ENCODE peak calls at places on chromosomes 7 and 10, in four cellular contexts. One of them, this sample, is unnamed.

GRCh38 chr10:11668847-11669610 is 57.6 kb upstream of the USP6NL start:
- DNase-seq in NAMALWA: peak
- DNase-seq in H54: no peak
- DNase-seq in effector CD4-positive, alpha-beta T cell: no peak
- DNase-seq in this sample: no peak

GRCh38 chr10:78307576-78307975 is 273.9 kb downstream of the RPS24 start:
- DNase-seq in NAMALWA: no peak
- DNase-seq in H54: no peak
- DNase-seq in effector CD4-positive, alpha-beta T cell: no peak
- DNase-seq in this sample: no peak

GRCh38 chr7:133829336-133829897 is 297.7 kb upstream of the LRGUK start:
- DNase-seq in NAMALWA: no peak
- DNase-seq in H54: peak
- DNase-seq in effector CD4-positive, alpha-beta T cell: no peak
- DNase-seq in this sample: no peak

GRCh38 chr10:86971146-86971991 is 3.1 kb downstream of the ADIRF start:
- DNase-seq in NAMALWA: peak
- DNase-seq in H54: peak
- DNase-seq in effector CD4-positive, alpha-beta T cell: peak
- DNase-seq in this sample: peak

GRCh38 chr7:17523813-17524741 is 225.6 kb downstream of the AHR start:
- DNase-seq in NAMALWA: no peak
- DNase-seq in H54: no peak
- DNase-seq in effector CD4-positive, alpha-beta T cell: no peak
- DNase-seq in this sample: no peak

GRCh38 chr10:71966046-71967004 is 2.1 kb downstream of the CHST3 start:
- DNase-seq in NAMALWA: no peak
- DNase-seq in H54: peak
- DNase-seq in effector CD4-positive, alpha-beta T cell: no peak
- DNase-seq in this sample: no peak

GRCh38 chr7:106083717-106084116 is 28.4 kb downstream of the SYPL1 start:
- DNase-seq in NAMALWA: no peak
- DNase-seq in H54: no peak
- DNase-seq in effector CD4-positive, alpha-beta T cell: no peak
- DNase-seq in this sample: no peak

GRCh38 chr10:31751401-31752080 is 177.1 kb downstream of the ARHGAP12 start:
- DNase-seq in NAMALWA: no peak
- DNase-seq in H54: no peak
- DNase-seq in effector CD4-positive, alpha-beta T cell: no peak
- DNase-seq in this sample: no peak

GRCh38 chr10:31315453-31315852 is 3.6 kb upstream of the ZEB1 start:
- DNase-seq in NAMALWA: no peak
- DNase-seq in H54: peak
- DNase-seq in effector CD4-positive, alpha-beta T cell: no peak
- DNase-seq in this sample: peak

GRCh38 chr7:52786174-52786573 is 249.3 kb upstream of the POM121L12 start:
- DNase-seq in NAMALWA: no peak
- DNase-seq in H54: no peak
- DNase-seq in effector CD4-positive, alpha-beta T cell: no peak
- DNase-seq in this sample: no peak

GRCh38 chr10:33657154-33657900 is 322.9 kb upstream of the NRP1 start:
- DNase-seq in NAMALWA: no peak
- DNase-seq in H54: no peak
- DNase-seq in effector CD4-positive, alpha-beta T cell: no peak
- DNase-seq in this sample: no peak

GRCh38 chr10:43409385-43410109 is 561 bp upstream of the HNRNPF start:
- DNase-seq in NAMALWA: peak
- DNase-seq in H54: no peak
- DNase-seq in effector CD4-positive, alpha-beta T cell: peak
- DNase-seq in this sample: no peak

GRCh38 chr10:70509376-70509775 is 30.8 kb downstream of the PALD1 start:
- DNase-seq in NAMALWA: no peak
- DNase-seq in H54: no peak
- DNase-seq in effector CD4-positive, alpha-beta T cell: no peak
- DNase-seq in this sample: no peak

GRCh38 chr7:45196374-45196773 is 38.8 kb downstream of the RAMP3 start:
- DNase-seq in NAMALWA: no peak
- DNase-seq in H54: no peak
- DNase-seq in effector CD4-positive, alpha-beta T cell: no peak
- DNase-seq in this sample: no peak

GRCh38 chr7:149011491-149011890 is 16.8 kb downstream of the PDIA4 start:
- DNase-seq in NAMALWA: no peak
- DNase-seq in H54: no peak
- DNase-seq in effector CD4-positive, alpha-beta T cell: no peak
- DNase-seq in this sample: no peak

GRCh38 chr10:112395809-112396530 is 22.1 kb downstream of the ACSL5 start:
- DNase-seq in NAMALWA: no peak
- DNase-seq in H54: no peak
- DNase-seq in effector CD4-positive, alpha-beta T cell: no peak
- DNase-seq in this sample: no peak